ENCODE peak calls at places on chromosomes 1 and 21, in four cellular contexts. P is retina, Z is A172, I is C1 segment of cervical spinal cord. V is an unnamed sample.
A peak's percentile ranks its signal among the peaks of the same experiment; 100 is the strongest.

GRCh38 chr1:1943834-1944570 is 24.9 kb upstream of the TMEM52 start:
- DNase-seq in Z (peak; percentile 6), I (peak; percentile 29), P (peak; percentile 86), V (peak; percentile 56)

GRCh38 chr1:244349103-244349531 is 102.6 kb downstream of the ADSS2 start:
- DNase-seq in I (no peak), Z (peak; percentile 81), P (peak; percentile 30), V (no peak)

GRCh38 chr1:186183970-186184628 is 191.0 kb downstream of the TPR start:
- DNase-seq in P (no peak), I (no peak), Z (peak; percentile 33), V (no peak)

GRCh38 chr21:38241029-38241740 is 15.6 kb upstream of the KCNJ15 start:
- DNase-seq in P (no peak), I (no peak), Z (peak; percentile 87), V (no peak)

GRCh38 chr1:17199267-17200044 is 5.5 kb upstream of the PADI1 start:
- DNase-seq in I (no peak), Z (no peak), P (no peak), V (no peak)

GRCh38 chr1:112544011-112544688 is 35.4 kb downstream of the WNT2B start:
- DNase-seq in P (no peak), I (no peak), Z (peak; percentile 94), V (no peak)

GRCh38 chr21:45289134-45289533 is 1.4 kb upstream of the POFUT2 start:
- DNase-seq in P (no peak), I (no peak), Z (no peak), V (no peak)

GRCh38 chr1:37342736-37343135 is 131.6 kb upstream of the ZC3H12A start:
- DNase-seq in P (no peak), Z (no peak), I (no peak), V (no peak)

GRCh38 chr1:154206212-154206611 is at the start of gene CFAP141:
- DNase-seq in I (no peak), P (no peak), Z (no peak), V (no peak)

GRCh38 chr21:42063578-42064521 is 7.3 kb upstream of the UMODL1 start:
- DNase-seq in Z (no peak), I (peak; percentile 14), P (no peak), V (peak; percentile 37)

GRCh38 chr1:8858888-8859706 is 19.4 kb downstream of the ENO1 start:
- DNase-seq in I (no peak), Z (no peak), P (no peak), V (peak; percentile 46)

GRCh38 chr1:6414443-6414844 is 5.3 kb downstream of the HES2 start:
- DNase-seq in I (no peak), P (peak; percentile 55), Z (no peak), V (no peak)

GRCh38 chr1:67463298-67463960 is 33.2 kb upstream of the SERBP1 start:
- DNase-seq in P (peak; percentile 68), Z (no peak), I (no peak), V (no peak)

GRCh38 chr1:79089946-79090345 is 83.4 kb upstream of the ADGRL4 start:
- DNase-seq in P (no peak), Z (no peak), I (no peak), V (no peak)

GRCh38 chr1:37628026-37628556 is 6.6 kb downstream of the RSPO1 start:
- DNase-seq in P (no peak), I (no peak), Z (no peak), V (no peak)

GRCh38 chr1:205972491-205973168 is 29.4 kb upstream of the SLC26A9 start:
- DNase-seq in I (no peak), Z (no peak), P (no peak), V (no peak)

GRCh38 chr1:8343464-8344001 is 25.6 kb downstream of the SLC45A1 start:
- DNase-seq in Z (peak; percentile 76), I (no peak), P (no peak), V (no peak)

GRCh38 chr1:48061162-48062136 is 64.3 kb upstream of the TRABD2B start:
- DNase-seq in P (peak; percentile 65), Z (peak; percentile 59), I (peak; percentile 15), V (no peak)

GRCh38 chr1:230167419-230167852 is 100.4 kb downstream of the GALNT2 start:
- DNase-seq in Z (peak; percentile 55), P (peak; percentile 36), I (no peak), V (peak; percentile 7)

GRCh38 chr1:183588827-183589226 is 1.4 kb downstream of the NCF2 start:
- DNase-seq in P (no peak), I (peak; percentile 37), Z (no peak), V (no peak)

GRCh38 chr1:6959491-6959890 is 174.2 kb downstream of the CAMTA1 start:
- DNase-seq in I (no peak), Z (no peak), P (no peak), V (no peak)

GRCh38 chr1:186499571-186499970 is 38.7 kb upstream of the PDC start:
- DNase-seq in I (no peak), Z (no peak), P (no peak), V (no peak)

GRCh38 chr1:119935915-119936314 is 39.6 kb upstream of the ADAM30 start:
- DNase-seq in I (no peak), Z (no peak), P (no peak), V (no peak)

GRCh38 chr1:158422215-158422614 is 3.8 kb downstream of the OR10K2 start:
- DNase-seq in P (no peak), Z (no peak), I (no peak), V (no peak)

GRCh38 chr1:165854101-165854845 is 26.9 kb downstream of the UCK2 start:
- DNase-seq in Z (peak; percentile 69), I (no peak), P (no peak), V (no peak)

GRCh38 chr1:162026906-162027305 is 3.2 kb upstream of the OLFML2B start:
- DNase-seq in P (no peak), Z (no peak), I (no peak), V (no peak)

GRCh38 chr1:218347316-218347712 is 2.2 kb downstream of the TGFB2 start:
- DNase-seq in I (peak; percentile 25), P (peak; percentile 75), Z (peak; percentile 48), V (no peak)

GRCh38 chr1:56376188-56376984 is 203.0 kb downstream of the PLPP3 start:
- DNase-seq in I (peak; percentile 20), P (no peak), Z (peak; percentile 57), V (no peak)

GRCh38 chr1:235979716-235980338 is 85.1 kb downstream of the NID1 start:
- DNase-seq in Z (no peak), I (no peak), P (peak; percentile 51), V (no peak)

GRCh38 chr1:204217648-204218000 is 3.8 kb upstream of the GOLT1A start:
- DNase-seq in Z (no peak), I (no peak), P (no peak), V (no peak)

GRCh38 chr21:45339430-45340405 is 52.0 kb upstream of the POFUT2 start:
- DNase-seq in I (no peak), P (peak; percentile 8), Z (no peak), V (no peak)

GRCh38 chr1:203304919-203305808 is at the start of gene BTG2:
- DNase-seq in I (peak; percentile 96), Z (peak; percentile 80), P (peak; percentile 94), V (peak; percentile 92)

GRCh38 chr1:26121854-26122773 is 10.5 kb downstream of the PDIK1L start:
- DNase-seq in P (no peak), I (no peak), Z (no peak), V (no peak)

GRCh38 chr21:27776925-27777553 is 810.2 kb upstream of the ADAMTS5 start:
- DNase-seq in I (no peak), Z (no peak), P (no peak), V (no peak)

GRCh38 chr1:168410464-168410863 is 129.8 kb downstream of the TBX19 start:
- DNase-seq in P (no peak), Z (no peak), I (no peak), V (no peak)

GRCh38 chr1:227894306-227894721 is 53.4 kb downstream of the WNT9A start:
- DNase-seq in P (no peak), I (no peak), Z (no peak), V (peak; percentile 1)

GRCh38 chr1:26037904-26038303 is 8.0 kb downstream of the SLC30A2 start:
- DNase-seq in I (no peak), Z (no peak), P (no peak), V (no peak)

GRCh38 chr1:61481313-61481712 is 243.6 kb downstream of the TM2D1 start:
- DNase-seq in I (no peak), P (no peak), Z (peak; percentile 57), V (no peak)

GRCh38 chr1:116076831-116077230 is 34.4 kb upstream of the MAB21L3 start:
- DNase-seq in Z (peak; percentile 3), P (no peak), I (no peak), V (no peak)

V was measured in effector CD4-positive, alpha-beta T cell.